ENCODE peak calls at places on chromosomes 7 and 10, in eight cellular contexts. One of them, this sample, is unnamed.
A peak's percentile ranks its signal among the peaks of the same experiment; 100 is the strongest.

GRCh38 chr7:17301491-17302101 is 3.1 kb downstream of the AHR start:
- DNase-seq in AG04450: no peak
- DNase-seq in fibroblast of lung: peak; percentile 34
- DNase-seq in CD4-positive, alpha-beta T cell: peak; percentile 48
- DNase-seq in upper lobe of left lung: no peak
- DNase-seq in cardiac muscle cell: peak; percentile 62
- DNase-seq in A549: peak; percentile 53
- DNase-seq in aorta: no peak
- DNase-seq in this sample: no peak

GRCh38 chr10:792792-793100 is 103.3 kb upstream of the DIP2C start:
- DNase-seq in aorta: no peak
- DNase-seq in upper lobe of left lung: no peak
- DNase-seq in cardiac muscle cell: peak; percentile 54
- DNase-seq in AG04450: peak; percentile 58
- DNase-seq in fibroblast of lung: peak; percentile 64
- DNase-seq in CD4-positive, alpha-beta T cell: no peak
- DNase-seq in A549: no peak
- DNase-seq in this sample: no peak

GRCh38 chr7:50664461-50664922 is 99.3 kb upstream of the DDC start:
- DNase-seq in CD4-positive, alpha-beta T cell: no peak
- DNase-seq in AG04450: no peak
- DNase-seq in aorta: peak; percentile 68
- DNase-seq in upper lobe of left lung: peak; percentile 61
- DNase-seq in cardiac muscle cell: peak; percentile 64
- DNase-seq in A549: no peak
- DNase-seq in fibroblast of lung: peak; percentile 88
- DNase-seq in this sample: no peak

GRCh38 chr7:131945313-131945831 is 388.9 kb upstream of the PODXL start:
- DNase-seq in A549: peak; percentile 56
- DNase-seq in upper lobe of left lung: peak; percentile 88
- DNase-seq in AG04450: no peak
- DNase-seq in CD4-positive, alpha-beta T cell: no peak
- DNase-seq in fibroblast of lung: peak; percentile 40
- DNase-seq in aorta: peak; percentile 87
- DNase-seq in cardiac muscle cell: peak; percentile 50
- DNase-seq in this sample: no peak

GRCh38 chr7:46972205-46972604 is 609.7 kb downstream of the TNS3 start:
- DNase-seq in aorta: no peak
- DNase-seq in CD4-positive, alpha-beta T cell: no peak
- DNase-seq in upper lobe of left lung: no peak
- DNase-seq in A549: peak; percentile 20
- DNase-seq in AG04450: peak; percentile 30
- DNase-seq in cardiac muscle cell: peak; percentile 80
- DNase-seq in fibroblast of lung: peak; percentile 87
- DNase-seq in this sample: no peak

GRCh38 chr7:78716876-78717275 is 736.6 kb downstream of the MAGI2 start:
- DNase-seq in cardiac muscle cell: no peak
- DNase-seq in aorta: no peak
- DNase-seq in fibroblast of lung: peak; percentile 24
- DNase-seq in AG04450: no peak
- DNase-seq in upper lobe of left lung: peak; percentile 22
- DNase-seq in CD4-positive, alpha-beta T cell: no peak
- DNase-seq in A549: no peak
- DNase-seq in this sample: no peak

GRCh38 chr7:98105942-98106544 is 619 bp upstream of the LMTK2 start:
- DNase-seq in fibroblast of lung: no peak
- DNase-seq in cardiac muscle cell: no peak
- DNase-seq in upper lobe of left lung: no peak
- DNase-seq in CD4-positive, alpha-beta T cell: no peak
- DNase-seq in AG04450: no peak
- DNase-seq in aorta: no peak
- DNase-seq in A549: no peak
- DNase-seq in this sample: no peak

GRCh38 chr10:60000747-60001146 is 94.4 kb upstream of the CCDC6 start:
- DNase-seq in AG04450: no peak
- DNase-seq in A549: no peak
- DNase-seq in fibroblast of lung: no peak
- DNase-seq in upper lobe of left lung: no peak
- DNase-seq in CD4-positive, alpha-beta T cell: no peak
- DNase-seq in aorta: no peak
- DNase-seq in cardiac muscle cell: no peak
- DNase-seq in this sample: no peak

GRCh38 chr7:101094791-101095375 is 9.6 kb downstream of the TRIM56 start:
- DNase-seq in fibroblast of lung: peak; percentile 53
- DNase-seq in CD4-positive, alpha-beta T cell: no peak
- DNase-seq in A549: peak; percentile 79
- DNase-seq in cardiac muscle cell: peak; percentile 79
- DNase-seq in upper lobe of left lung: no peak
- DNase-seq in AG04450: peak; percentile 29
- DNase-seq in aorta: no peak
- DNase-seq in this sample: no peak

GRCh38 chr7:47720141-47720906 is 138.4 kb upstream of the TNS3 start:
- DNase-seq in cardiac muscle cell: peak; percentile 87
- DNase-seq in A549: no peak
- DNase-seq in aorta: no peak
- DNase-seq in fibroblast of lung: peak; percentile 78
- DNase-seq in CD4-positive, alpha-beta T cell: no peak
- DNase-seq in AG04450: peak; percentile 69
- DNase-seq in upper lobe of left lung: no peak
- DNase-seq in this sample: no peak

GRCh38 chr10:90642136-90642535 is 215.7 kb downstream of the HTR7 start:
- DNase-seq in cardiac muscle cell: peak; percentile 81
- DNase-seq in AG04450: no peak
- DNase-seq in A549: no peak
- DNase-seq in upper lobe of left lung: no peak
- DNase-seq in CD4-positive, alpha-beta T cell: no peak
- DNase-seq in aorta: no peak
- DNase-seq in fibroblast of lung: peak; percentile 77
- DNase-seq in this sample: no peak

GRCh38 chr7:158885624-158886023 is 29.3 kb downstream of the DYNC2I1 start:
- DNase-seq in fibroblast of lung: no peak
- DNase-seq in aorta: no peak
- DNase-seq in upper lobe of left lung: no peak
- DNase-seq in A549: peak; percentile 41
- DNase-seq in AG04450: no peak
- DNase-seq in cardiac muscle cell: peak; percentile 24
- DNase-seq in CD4-positive, alpha-beta T cell: no peak
- DNase-seq in this sample: no peak

GRCh38 chr10:50316169-50316568 is 64.9 kb upstream of the ASAH2 start:
- DNase-seq in cardiac muscle cell: peak; percentile 35
- DNase-seq in CD4-positive, alpha-beta T cell: no peak
- DNase-seq in A549: no peak
- DNase-seq in fibroblast of lung: no peak
- DNase-seq in AG04450: no peak
- DNase-seq in aorta: no peak
- DNase-seq in upper lobe of left lung: no peak
- DNase-seq in this sample: no peak

GRCh38 chr10:112696587-112696986 is 249.6 kb downstream of the VTI1A start:
- DNase-seq in AG04450: no peak
- DNase-seq in A549: no peak
- DNase-seq in upper lobe of left lung: no peak
- DNase-seq in fibroblast of lung: no peak
- DNase-seq in CD4-positive, alpha-beta T cell: no peak
- DNase-seq in aorta: no peak
- DNase-seq in cardiac muscle cell: no peak
- DNase-seq in this sample: no peak

GRCh38 chr7:14761506-14762296 is 140.8 kb downstream of the DGKB start:
- DNase-seq in aorta: no peak
- DNase-seq in AG04450: peak; percentile 66
- DNase-seq in CD4-positive, alpha-beta T cell: no peak
- DNase-seq in cardiac muscle cell: peak; percentile 86
- DNase-seq in upper lobe of left lung: no peak
- DNase-seq in fibroblast of lung: peak; percentile 86
- DNase-seq in A549: no peak
- DNase-seq in this sample: no peak

GRCh38 chr7:69277361-69277760 is 320.9 kb upstream of the AUTS2 start:
- DNase-seq in fibroblast of lung: no peak
- DNase-seq in upper lobe of left lung: no peak
- DNase-seq in A549: no peak
- DNase-seq in cardiac muscle cell: no peak
- DNase-seq in AG04450: no peak
- DNase-seq in CD4-positive, alpha-beta T cell: no peak
- DNase-seq in aorta: no peak
- DNase-seq in this sample: no peak

GRCh38 chr10:124332426-124332825 is 86.3 kb downstream of the OAT start:
- DNase-seq in CD4-positive, alpha-beta T cell: no peak
- DNase-seq in AG04450: no peak
- DNase-seq in A549: no peak
- DNase-seq in cardiac muscle cell: no peak
- DNase-seq in fibroblast of lung: peak; percentile 48
- DNase-seq in upper lobe of left lung: no peak
- DNase-seq in aorta: no peak
- DNase-seq in this sample: no peak

GRCh38 chr7:108130261-108130660 is at the start of gene LAMB4:
- DNase-seq in fibroblast of lung: no peak
- DNase-seq in CD4-positive, alpha-beta T cell: no peak
- DNase-seq in cardiac muscle cell: no peak
- DNase-seq in aorta: no peak
- DNase-seq in AG04450: no peak
- DNase-seq in A549: no peak
- DNase-seq in upper lobe of left lung: no peak
- DNase-seq in this sample: no peak

GRCh38 chr7:713488-714230 is 12.8 kb upstream of the DNAAF5 start:
- DNase-seq in AG04450: no peak
- DNase-seq in cardiac muscle cell: no peak
- DNase-seq in fibroblast of lung: no peak
- DNase-seq in CD4-positive, alpha-beta T cell: no peak
- DNase-seq in upper lobe of left lung: no peak
- DNase-seq in A549: no peak
- DNase-seq in aorta: no peak
- DNase-seq in this sample: no peak

GRCh38 chr7:22720791-22721786 is 5.9 kb upstream of the IL6 start:
- DNase-seq in upper lobe of left lung: no peak
- DNase-seq in CD4-positive, alpha-beta T cell: no peak
- DNase-seq in A549: no peak
- DNase-seq in fibroblast of lung: no peak
- DNase-seq in cardiac muscle cell: peak; percentile 67
- DNase-seq in aorta: no peak
- DNase-seq in AG04450: no peak
- DNase-seq in this sample: no peak

GRCh38 chr10:13348216-13349017 is at the start of gene SEPHS1:
- DNase-seq in CD4-positive, alpha-beta T cell: peak; percentile 83
- DNase-seq in aorta: peak; percentile 90
- DNase-seq in fibroblast of lung: peak; percentile 74
- DNase-seq in A549: peak; percentile 90
- DNase-seq in cardiac muscle cell: peak; percentile 85
- DNase-seq in upper lobe of left lung: peak; percentile 94
- DNase-seq in AG04450: no peak
- DNase-seq in this sample: peak; percentile 89

GRCh38 chr10:73413108-73413527 is 740 bp downstream of the ANXA7 start:
- DNase-seq in AG04450: no peak
- DNase-seq in fibroblast of lung: no peak
- DNase-seq in upper lobe of left lung: no peak
- DNase-seq in aorta: no peak
- DNase-seq in CD4-positive, alpha-beta T cell: peak; percentile 13
- DNase-seq in cardiac muscle cell: no peak
- DNase-seq in A549: peak; percentile 80
- DNase-seq in this sample: no peak
- H3K27ac ChIP-seq in AG04450: peak overlapping the region; percentile 94
- H3K27ac ChIP-seq in fibroblast of lung: peak overlapping the region; percentile 98
- H3K27ac ChIP-seq in upper lobe of left lung: peak overlapping the region; percentile 97
- H3K27ac ChIP-seq in aorta: peak overlapping the region; percentile 91
- H3K27ac ChIP-seq in CD4-positive, alpha-beta T cell: peak overlapping the region; percentile 98
- H3K27ac ChIP-seq in cardiac muscle cell: peak overlapping the region; percentile 89
- H3K27ac ChIP-seq in A549: peak overlapping the region; percentile 88
- H3K27ac ChIP-seq in this sample: peak overlapping the region; percentile 96

DNA sequence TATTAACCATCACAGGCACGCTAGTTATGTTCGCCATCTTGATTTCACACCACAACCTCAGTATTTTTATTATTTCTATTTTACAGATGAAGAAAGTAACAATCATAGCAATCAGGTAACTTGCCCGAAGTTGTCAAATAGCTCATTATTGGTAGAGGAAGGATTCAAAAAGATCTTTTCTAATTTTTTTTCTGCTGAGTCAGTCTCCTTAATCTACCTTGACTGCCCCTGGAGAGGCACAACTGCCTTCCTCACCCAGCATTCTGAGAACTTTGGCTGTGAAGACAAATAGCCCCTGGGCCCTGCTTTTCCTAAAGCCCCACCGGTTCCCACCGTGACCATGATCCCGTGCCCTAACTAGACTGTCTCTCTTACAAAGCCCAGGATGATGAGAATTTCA is 99.2 kb downstream of the TRIL start:
- DNase-seq in A549: no peak
- DNase-seq in AG04450: no peak
- DNase-seq in upper lobe of left lung: no peak
- DNase-seq in cardiac muscle cell: no peak
- DNase-seq in aorta: no peak
- DNase-seq in fibroblast of lung: no peak
- DNase-seq in CD4-positive, alpha-beta T cell: no peak
- DNase-seq in this sample: no peak
- H3K27ac ChIP-seq in A549: no peak overlapping the region
- H3K27ac ChIP-seq in AG04450: no peak overlapping the region
- H3K27ac ChIP-seq in upper lobe of left lung: no peak overlapping the region
- H3K27ac ChIP-seq in cardiac muscle cell: no peak overlapping the region
- H3K27ac ChIP-seq in aorta: no peak overlapping the region
- H3K27ac ChIP-seq in fibroblast of lung: no peak overlapping the region
- H3K27ac ChIP-seq in CD4-positive, alpha-beta T cell: no peak overlapping the region
- H3K27ac ChIP-seq in this sample: no peak overlapping the region

DNA sequence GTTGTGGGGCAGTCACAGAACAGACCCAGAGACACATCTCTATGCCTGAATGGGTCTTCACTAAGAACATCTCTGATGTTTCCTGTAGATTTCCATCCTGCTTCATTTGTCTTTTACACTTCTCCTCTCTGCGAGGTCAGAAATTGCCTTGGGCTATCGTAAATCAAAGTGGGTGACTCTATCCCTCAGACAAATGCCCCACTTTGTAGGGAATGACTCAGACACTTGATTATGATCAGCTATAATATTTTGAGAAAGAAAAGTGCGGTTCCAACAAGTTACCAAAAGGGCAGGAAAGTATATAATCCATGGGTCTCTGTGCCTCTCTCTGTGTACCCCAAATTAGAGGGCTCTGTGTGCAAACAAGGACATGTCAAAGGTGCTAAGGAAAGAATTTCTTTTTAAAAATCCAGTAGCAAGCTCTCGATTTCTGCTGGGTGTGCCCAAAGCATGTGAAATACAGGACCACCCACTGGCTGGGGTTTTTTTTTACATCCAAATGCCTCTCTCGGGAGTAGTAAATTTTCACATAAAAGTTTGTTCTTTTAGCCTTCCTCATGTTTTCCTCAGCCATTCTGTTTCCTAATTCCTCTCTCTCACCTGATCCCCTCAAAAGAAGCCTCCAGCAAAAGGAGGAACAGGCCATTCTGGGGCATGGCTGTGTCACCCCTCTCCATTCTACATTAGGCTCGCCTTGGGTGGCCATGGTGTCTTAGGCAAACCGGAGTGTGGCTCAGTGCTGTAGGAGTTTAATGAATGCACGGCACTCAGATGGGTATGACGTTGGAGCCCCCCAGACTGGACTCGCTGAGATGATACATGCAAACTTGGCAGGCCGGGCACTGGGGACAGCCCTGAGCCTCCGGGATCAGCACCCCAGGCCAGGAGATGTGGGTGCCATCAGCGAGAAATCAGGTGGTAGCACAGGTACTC is 6.3 kb upstream of the OPN4 start:
- DNase-seq in upper lobe of left lung: no peak
- DNase-seq in AG04450: no peak
- DNase-seq in CD4-positive, alpha-beta T cell: no peak
- DNase-seq in A549: no peak
- DNase-seq in cardiac muscle cell: no peak
- DNase-seq in fibroblast of lung: peak; percentile 39
- DNase-seq in aorta: no peak
- DNase-seq in this sample: no peak
- H3K27ac ChIP-seq in upper lobe of left lung: no peak overlapping the region
- H3K27ac ChIP-seq in AG04450: no peak overlapping the region
- H3K27ac ChIP-seq in CD4-positive, alpha-beta T cell: no peak overlapping the region
- H3K27ac ChIP-seq in A549: no peak overlapping the region
- H3K27ac ChIP-seq in cardiac muscle cell: no peak overlapping the region
- H3K27ac ChIP-seq in fibroblast of lung: no peak overlapping the region
- H3K27ac ChIP-seq in aorta: no peak overlapping the region
- H3K27ac ChIP-seq in this sample: no peak overlapping the region

GRCh38 chr7:105913947-105914346 is 37.5 kb upstream of the ATXN7L1 start:
- DNase-seq in upper lobe of left lung: no peak
- DNase-seq in aorta: no peak
- DNase-seq in fibroblast of lung: no peak
- DNase-seq in AG04450: no peak
- DNase-seq in cardiac muscle cell: no peak
- DNase-seq in CD4-positive, alpha-beta T cell: no peak
- DNase-seq in A549: no peak
- DNase-seq in this sample: no peak
- H3K27ac ChIP-seq in upper lobe of left lung: no peak overlapping the region
- H3K27ac ChIP-seq in aorta: no peak overlapping the region
- H3K27ac ChIP-seq in fibroblast of lung: no peak overlapping the region
- H3K27ac ChIP-seq in AG04450: no peak overlapping the region
- H3K27ac ChIP-seq in cardiac muscle cell: no peak overlapping the region
- H3K27ac ChIP-seq in CD4-positive, alpha-beta T cell: no peak overlapping the region
- H3K27ac ChIP-seq in A549: no peak overlapping the region
- H3K27ac ChIP-seq in this sample: no peak overlapping the region